ENCODE peak calls at places on chromosomes 3 and 15, in nine cellular contexts. B is GM12865; C is CD4-positive, alpha-beta T cell; V is right cardiac atrium; W is stimulated activated CD8-positive, alpha-beta memory T cell treated with anti-CD3 and anti-CD28 coated beads, Interleukin-7, amount 100 ng/mL, for 1 hour; E is putamen; M is iris pigment epithelial cell; G is activated effector memory CD4-positive, alpha-beta T cell treated with anti-CD3 and anti-CD28 coated beads, Interleukin-2, amount 50 U/mL, for 16 hours; P is AG08396. S is an unnamed sample.

GRCh38 chr15:61480295-61480694 is 251.2 kb upstream of the RORA start:
- DNase-seq in B (no peak), C (no peak), V (peak), W (no peak), E (no peak), M (no peak), G (no peak), P (no peak), S (no peak)

GRCh38 chr3:113885050-113885449 is 46.5 kb downstream of the GRAMD1C start:
- DNase-seq in B (no peak), C (no peak), V (no peak), W (no peak), E (no peak), M (no peak), G (no peak), P (no peak), S (no peak)

GRCh38 chr15:70493787-70494514 is 269.4 kb downstream of the UACA start:
- DNase-seq in B (no peak), C (no peak), V (no peak), W (no peak), E (no peak), M (peak), G (no peak), P (no peak), S (no peak)

GRCh38 chr15:70879386-70879785 is 12.8 kb downstream of the THAP10 start:
- DNase-seq in B (no peak), C (no peak), V (no peak), W (no peak), E (no peak), M (peak), G (no peak), P (peak), S (no peak)

GRCh38 chr3:190169877-190170276 is 49.2 kb upstream of the P3H2 start:
- DNase-seq in B (no peak), C (no peak), V (no peak), W (no peak), E (no peak), M (no peak), G (no peak), P (no peak), S (no peak)

GRCh38 chr15:29134641-29135071 is 135.0 kb downstream of the NSMCE3 start:
- DNase-seq in B (no peak), C (no peak), V (no peak), W (no peak), E (no peak), M (no peak), G (no peak), P (no peak), S (peak)

GRCh38 chr15:58458076-58458475 is 26.3 kb downstream of the LIPC start:
- DNase-seq in B (peak), C (no peak), V (no peak), W (no peak), E (no peak), M (no peak), G (no peak), P (no peak), S (no peak)

GRCh38 chr3:142560118-142560517 is 18.4 kb downstream of the ATR start:
- DNase-seq in B (no peak), C (no peak), V (no peak), W (no peak), E (no peak), M (no peak), G (no peak), P (no peak), S (no peak)

GRCh38 chr3:133964547-133964946 is 65.2 kb downstream of the SLCO2A1 start:
- DNase-seq in B (no peak), C (no peak), V (no peak), W (no peak), E (no peak), M (no peak), G (peak), P (no peak), S (no peak)

GRCh38 chr3:139827833-139828232 is 107.2 kb upstream of the CLSTN2 start:
- DNase-seq in B (no peak), C (no peak), V (no peak), W (no peak), E (no peak), M (no peak), G (no peak), P (no peak), S (no peak)

GRCh38 chr3:69568926-69569325 is 170.3 kb upstream of the MITF start:
- DNase-seq in B (no peak), C (no peak), V (no peak), W (no peak), E (no peak), M (peak), G (no peak), P (no peak), S (no peak)

GRCh38 chr3:48042071-48042760 is 26.0 kb upstream of the MAP4 start:
- DNase-seq in B (peak), C (no peak), V (no peak), W (no peak), E (no peak), M (peak), G (no peak), P (no peak), S (no peak)

S was measured in retina.